ENCODE peak calls at places on chromosomes 2 and 18, in nine cellular contexts. F is posterior cingulate gyrus; C is pancreas; X is iPS DF 19.7; P is NCI-H1092 treated with DMSO at 0.1 percent for 48 hours; O is activated T-cell treated with anti-CD3 and anti-CD28 coated beads, Interleukin-2, amount 50 U/mL, for 72 hours; J is T-cell; T is EL; V is NB4. G is an unnamed sample.

GRCh38 chr2:159071190-159071915 is 102.9 kb downstream of the TANC1 start:
- DNase-seq in O (no peak), C (no peak), P (no peak), F (no peak), X (no peak), J (no peak), T (no peak), V (no peak), G (no peak)

GRCh38 chr18:68449292-68449691 is 265.6 kb downstream of the TMX3 start:
- DNase-seq in X (no peak), T (peak), F (no peak), V (no peak), J (no peak), O (no peak), P (no peak), C (no peak), G (peak)

GRCh38 chr2:32212293-32212692 is 46.6 kb downstream of the SLC30A6 start:
- DNase-seq in O (no peak), T (no peak), V (no peak), X (no peak), J (no peak), F (no peak), C (no peak), P (no peak), G (no peak)

GRCh38 chr2:109454304-109454703 is 159.5 kb downstream of the SEPTIN10 start:
- DNase-seq in F (no peak), T (no peak), V (no peak), J (no peak), O (no peak), X (no peak), C (no peak), P (no peak), G (no peak)

GRCh38 chr2:169109502-169110409 is 40.4 kb downstream of the DHRS9 start:
- DNase-seq in P (peak), X (peak), O (peak), T (peak), C (peak), J (peak), F (peak), V (peak), G (peak)

GRCh38 chr2:83365476-83365875 is 1093.6 kb downstream of the SUCLG1 start:
- DNase-seq in X (no peak), F (no peak), T (peak), C (no peak), V (no peak), J (no peak), O (no peak), P (no peak), G (no peak)

GRCh38 chr2:28627722-28628480 is 123.7 kb upstream of the PPP1CB start:
- DNase-seq in V (no peak), P (no peak), F (no peak), X (no peak), C (no peak), J (no peak), T (no peak), O (no peak), G (no peak)

GRCh38 chr2:10223471-10223870 is 79.2 kb upstream of the HPCAL1 start:
- DNase-seq in X (no peak), V (no peak), O (no peak), C (no peak), J (no peak), T (no peak), P (no peak), F (peak), G (no peak)

GRCh38 chr2:67290451-67290991 is 106.6 kb upstream of the ETAA1 start:
- DNase-seq in C (no peak), J (no peak), V (no peak), X (no peak), P (no peak), O (no peak), F (no peak), T (peak), G (peak)

GRCh38 chr2:100211517-100211916 is 69.1 kb upstream of the AFF3 start:
- DNase-seq in J (no peak), P (no peak), T (no peak), V (peak), O (no peak), F (no peak), C (no peak), X (no peak), G (no peak)

GRCh38 chr2:11869423-11869991 is 123.1 kb downstream of the LPIN1 start:
- DNase-seq in P (no peak), T (no peak), O (no peak), V (no peak), X (no peak), J (no peak), F (peak), C (no peak), G (no peak)

GRCh38 chr18:13551841-13552733 is 174.3 kb downstream of the FAM210A start:
- DNase-seq in X (no peak), C (no peak), F (no peak), P (no peak), V (no peak), O (no peak), T (no peak), J (no peak), G (no peak)